ENCODE peak calls at places on chromosomes 5 and 9, in seven cellular contexts. F is cardiac fibroblast; J is choroid plexus epithelial cell; C is right cardiac atrium; S is stimulated activated CD8-positive, alpha-beta memory T cell treated with anti-CD3 and anti-CD28 coated beads, Interleukin-15, amount 100 ng/mL, for 4 hours; N is iris pigment epithelial cell; G is endothelial cell. P is an unnamed sample.

GRCh38 chr9:131410051-131410491 is 16.2 kb downstream of the PRRC2B start:
- DNase-seq in F (peak), J (peak), C (no peak), S (no peak), N (peak), G (no peak), P (peak)

GRCh38 chr9:97475079-97475478 is 26.4 kb upstream of the TMOD1 start:
- DNase-seq in F (no peak), J (peak), C (no peak), S (no peak), N (peak), G (no peak), P (no peak)

GRCh38 chr5:139951983-139952382 is 91.1 kb downstream of the NRG2 start:
- DNase-seq in F (no peak), J (no peak), C (no peak), S (no peak), N (no peak), G (no peak), P (no peak)

GRCh38 chr5:140362875-140363630 is 3.1 kb downstream of the SLC4A9 start:
- DNase-seq in F (peak), J (peak), C (peak), S (peak), N (peak), G (peak), P (no peak)

GRCh38 chr9:84129529-84129928 is 148.9 kb downstream of the RMI1 start:
- DNase-seq in F (no peak), J (no peak), C (no peak), S (no peak), N (no peak), G (no peak), P (no peak)

GRCh38 chr9:95484225-95484624 is 32.5 kb downstream of the PTCH1 start:
- DNase-seq in F (no peak), J (no peak), C (no peak), S (no peak), N (no peak), G (no peak), P (no peak)

GRCh38 chr5:132202711-132203463 is 24.8 kb downstream of the P4HA2 start:
- DNase-seq in F (no peak), J (peak), C (no peak), S (no peak), N (no peak), G (no peak), P (no peak)

GRCh38 chr5:159475026-159475425 is 144.7 kb upstream of the IL12B start:
- DNase-seq in F (no peak), J (no peak), C (no peak), S (no peak), N (no peak), G (no peak), P (no peak)

GRCh38 chr9:33452828-33453271 is 5.5 kb upstream of the AQP3 start:
- DNase-seq in F (peak), J (peak), C (peak), S (peak), N (peak), G (peak), P (no peak)

GRCh38 chr5:1526681-1527131 is 2.9 kb upstream of the LPCAT1 start:
- DNase-seq in F (no peak), J (no peak), C (peak), S (no peak), N (no peak), G (no peak), P (no peak)

GRCh38 chr9:12674961-12675360 is 18.2 kb upstream of the TYRP1 start:
- DNase-seq in F (no peak), J (no peak), C (no peak), S (no peak), N (no peak), G (no peak), P (no peak)

GRCh38 chr5:50744761-50745160 is 78.3 kb downstream of the PARP8 start:
- DNase-seq in F (peak), J (peak), C (no peak), S (no peak), N (peak), G (no peak), P (no peak)

GRCh38 chr5:76669245-76669644 is 46.0 kb upstream of the F2RL2 start:
- DNase-seq in F (no peak), J (peak), C (no peak), S (no peak), N (no peak), G (no peak), P (no peak)

GRCh38 chr9:133286523-133286922 is 11.5 kb upstream of the ABO start:
- DNase-seq in F (peak), J (peak), C (no peak), S (no peak), N (peak), G (no peak), P (no peak)

GRCh38 chr5:78638423-78638822 is 10.1 kb downstream of the LHFPL2 start:
- DNase-seq in F (peak), J (peak), C (peak), S (no peak), N (peak), G (no peak), P (no peak)

GRCh38 chr5:170097934-170098333 is 7.8 kb upstream of the FOXI1 start:
- DNase-seq in F (no peak), J (no peak), C (no peak), S (no peak), N (no peak), G (peak), P (no peak)

GRCh38 chr5:133612021-133612860 is at the start of gene FSTL4:
- DNase-seq in F (no peak), J (no peak), C (no peak), S (no peak), N (no peak), G (peak), P (no peak)

GRCh38 chr9:16626577-16627130 is 243.8 kb downstream of the BNC2 start:
- DNase-seq in F (peak), J (peak), C (no peak), S (no peak), N (peak), G (no peak), P (no peak)

GRCh38 chr9:5499889-5500398 is 10.4 kb upstream of the PDCD1LG2 start:
- DNase-seq in F (peak), J (peak), C (no peak), S (no peak), N (peak), G (peak), P (no peak)

P was measured in SIG-M5.